ENCODE peak calls at places on chromosomes 16 and 17, in seven cellular contexts. R is H1, A is Peyer's patch, U is stomach, T is uterus, Z is breast epithelium, W is GM12878. Q is an unnamed sample.
A peak's percentile ranks its signal among the peaks of the same experiment; 100 is the strongest.

GRCh38 chr17:19940722-19941464 is 36.7 kb downstream of the AKAP10 start:
- DNase-seq in A (no peak), W (no peak), U (no peak), Z (no peak), R (no peak), T (no peak), Q (no peak)

GRCh38 chr17:34843682-34844081 is 117.6 kb downstream of the CCT6B start:
- DNase-seq in R (no peak), U (no peak), Z (no peak), A (no peak), T (no peak), W (no peak), Q (no peak)

GRCh38 chr16:30183961-30184429 is 593 bp downstream of the CORO1A start:
- DNase-seq in Z (no peak), R (no peak), W (peak; percentile 71), A (peak; percentile 57), T (no peak), U (peak; percentile 53), Q (no peak)

GRCh38 chr17:6755281-6755680 is 565 bp upstream of the XAF1 start:
- DNase-seq in A (no peak), T (peak; percentile 61), Z (no peak), U (no peak), R (no peak), W (no peak), Q (peak; percentile 25)

GRCh38 chr16:83619381-83620150 is 188.2 kb upstream of the HSBP1 start:
- DNase-seq in T (no peak), W (no peak), A (no peak), U (no peak), R (no peak), Z (no peak), Q (no peak)

GRCh38 chr16:81715358-81716196 is 63.5 kb upstream of the PLCG2 start:
- DNase-seq in W (peak; percentile 77), T (no peak), R (no peak), A (no peak), U (no peak), Z (no peak), Q (no peak)

GRCh38 chr16:57764341-57765159 is 29.0 kb downstream of the KATNB1 start:
- DNase-seq in A (no peak), Z (no peak), U (no peak), T (no peak), R (peak; percentile 80), W (peak; percentile 3), Q (no peak)

GRCh38 chr17:57357392-57357784 is 101.1 kb downstream of the MSI2 start:
- DNase-seq in A (peak; percentile 31), T (no peak), U (peak; percentile 91), R (no peak), W (no peak), Z (peak; percentile 86), Q (no peak)

GRCh38 chr17:75152971-75153853 is 1.1 kb downstream of the JPT1 start:
- DNase-seq in Z (no peak), T (no peak), A (peak; percentile 79), W (no peak), R (no peak), U (no peak), Q (no peak)

GRCh38 chr17:40251576-40251975 is 32.5 kb downstream of the WIPF2 start:
- DNase-seq in U (no peak), R (no peak), W (no peak), Z (no peak), A (no peak), T (peak; percentile 87), Q (peak; percentile 44)

GRCh38 chr17:14004927-14005630 is 64.2 kb upstream of the COX10 start:
- DNase-seq in A (no peak), U (no peak), Z (no peak), R (no peak), T (no peak), W (no peak), Q (no peak)

GRCh38 chr17:49996495-49997255 is 1.7 kb upstream of the DLX3 start:
- DNase-seq in Z (no peak), R (peak; percentile 96), W (no peak), T (no peak), U (peak; percentile 59), A (peak; percentile 74), Q (no peak)

GRCh38 chr16:27685802-27686201 is 135.9 kb downstream of the KATNIP start:
- DNase-seq in A (no peak), U (no peak), W (no peak), T (no peak), R (no peak), Z (no peak), Q (no peak)

GRCh38 chr17:82648761-82649474 is 674 bp upstream of the WDR45B start:
- DNase-seq in T (peak; percentile 75), R (peak; percentile 66), W (no peak), U (peak; percentile 43), A (no peak), Z (no peak), Q (peak; percentile 34)

GRCh38 chr17:66580601-66581385 is 254.1 kb upstream of the CACNG5 start:
- DNase-seq in W (no peak), R (no peak), Z (no peak), A (no peak), T (peak; percentile 82), U (peak; percentile 34), Q (no peak)

GRCh38 chr17:12859520-12859919 is 70.2 kb downstream of the ARHGAP44 start:
- DNase-seq in T (no peak), W (peak; percentile 73), A (no peak), R (no peak), Z (no peak), U (no peak), Q (no peak)

GRCh38 chr17:30922235-30922993 is 669 bp downstream of the ADAP2 start:
- DNase-seq in T (no peak), R (peak; percentile 66), A (peak; percentile 53), U (no peak), Z (no peak), W (no peak), Q (no peak)

GRCh38 chr16:72791786-72792185 is 256.1 kb downstream of the ZFHX3 start:
- DNase-seq in A (no peak), W (no peak), U (no peak), R (no peak), Z (no peak), T (no peak), Q (no peak)

GRCh38 chr16:477758-478157 is 49.8 kb upstream of the CAPN15 start:
- DNase-seq in U (no peak), A (no peak), T (no peak), R (no peak), Z (no peak), W (no peak), Q (no peak)

GRCh38 chr16:83211711-83212110 is 584.9 kb downstream of the CDH13 start:
- DNase-seq in W (no peak), R (no peak), Z (no peak), A (no peak), T (no peak), U (no peak), Q (no peak)

GRCh38 chr17:80981062-80981902 is 10.4 kb upstream of the CHMP6 start:
- DNase-seq in R (peak; percentile 91), Z (no peak), A (no peak), T (no peak), U (no peak), W (no peak), Q (no peak)

GRCh38 chr17:75927286-75927922 is 13.4 kb downstream of the FBF1 start:
- DNase-seq in U (peak; percentile 54), W (no peak), T (no peak), A (no peak), R (no peak), Z (no peak), Q (no peak)

GRCh38 chr16:3305109-3306068 is at the start of the genes TIGD7 and ZNF75A:
- DNase-seq in T (peak; percentile 71), W (peak; percentile 45), A (peak; percentile 92), Z (peak; percentile 79), U (peak; percentile 83), R (peak; percentile 89), Q (peak; percentile 62)
- TF ChIP-seq POLR2A in T (peak; percentile 49), W (peak; percentile 97), A (peak; percentile 82), Z (peak; percentile 88), U (peak; percentile 16), R (peak; percentile 97), Q (peak; percentile 77)

GRCh38 chr17:59601130-59601529 is 18.6 kb upstream of the CLTC start:
- DNase-seq in A (no peak), W (no peak), T (no peak), Z (no peak), R (no peak), U (no peak), Q (no peak)
- H3K36me3 ChIP-seq in A (no peaks in the 10 kb centered on the region), W (peaks cover 2% of the 10 kb centered on the region), T (no peaks in the 10 kb centered on the region), Z (no peaks in the 10 kb centered on the region), R (peaks cover 15% of the 10 kb centered on the region), U (peaks cover 6% of the 10 kb centered on the region), Q (no peaks in the 10 kb centered on the region)

DNA sequence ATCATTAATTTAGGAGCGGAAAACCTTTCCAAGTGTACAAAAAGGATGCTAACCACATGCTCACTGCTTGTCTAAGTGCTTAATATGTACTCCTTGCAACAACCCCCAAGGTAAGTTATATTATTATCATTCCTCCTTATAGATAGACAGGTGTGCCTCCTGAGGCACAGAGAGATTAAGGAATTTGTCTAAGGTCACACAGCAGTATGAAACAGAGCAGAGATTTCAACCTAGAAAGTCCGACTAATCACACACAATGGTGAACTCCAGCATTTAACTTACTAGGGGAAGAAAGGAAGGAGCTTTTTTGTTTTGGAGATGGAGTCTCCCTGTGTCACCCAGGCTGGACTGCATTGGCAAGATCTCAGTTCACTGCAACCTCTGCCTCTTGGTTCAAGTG is 37.0 kb upstream of the USP7 start:
- DNase-seq in A (no peak), Z (no peak), T (no peak), W (no peak), R (no peak), U (no peak), Q (no peak)
- TF ChIP-seq POLR2A in A (no peak), Z (no peak), T (no peak), W (no peak), R (no peak), U (no peak), Q (no peak)

GRCh38 chr17:68449021-68449739 is 8.1 kb downstream of the WIPI1 start:
- DNase-seq in U (no peak), W (no peak), T (no peak), Z (no peak), A (no peak), R (no peak), Q (no peak)
- H3K36me3 ChIP-seq in U (peaks cover 40% of the 10 kb centered on the region), W (no peaks in the 10 kb centered on the region), T (no peaks in the 10 kb centered on the region), Z (no peaks in the 10 kb centered on the region), A (no peaks in the 10 kb centered on the region), R (no peaks in the 10 kb centered on the region), Q (no peaks in the 10 kb centered on the region)

GRCh38 chr17:59786213-59786535 is 78.7 kb downstream of the VMP1 start:
- DNase-seq in T (no peak), R (no peak), W (no peak), A (no peak), Z (no peak), U (no peak), Q (no peak)

GRCh38 chr17:59779521-59779920 is 72.1 kb downstream of the VMP1 start:
- DNase-seq in Z (no peak), A (no peak), T (no peak), U (no peak), R (no peak), W (no peak), Q (no peak)

GRCh38 chr17:59786536-59787319 is 79.3 kb downstream of the VMP1 start:
- DNase-seq in W (peak; percentile 100), A (no peak), Z (no peak), T (peak; percentile 53), U (peak; percentile 61), R (no peak), Q (no peak)

GRCh38 chr17:59785091-59785799 is 77.8 kb downstream of the VMP1 start:
- DNase-seq in A (no peak), W (no peak), T (no peak), R (no peak), U (no peak), Z (no peak), Q (no peak)

GRCh38 chr17:59783221-59784016 is 76.0 kb downstream of the VMP1 start:
- DNase-seq in U (no peak), T (no peak), W (no peak), A (no peak), Z (no peak), R (no peak), Q (no peak)
- TF ChIP-seq POLR2A in U (no peak), T (no peak), W (no peak), A (no peak), Z (no peak), R (no peak), Q (no peak)